ENCODE peak calls at places on chromosomes 2 and 18, in five cellular contexts. J is pancreas, P is endothelial cell of umbilical vein, C is mammary epithelial cell, K is thoracic aorta. M is an unnamed sample.

GRCh38 chr2:38934742-38935141 is 45.1 kb downstream of the ARHGEF33 start:
- DNase-seq in P (no peak), J (no peak), C (no peak), K (no peak), M (no peak)

GRCh38 chr2:238498691-238499295 is 72.1 kb downstream of the ASB1 start:
- DNase-seq in P (no peak), C (no peak), K (no peak), J (no peak), M (no peak)

GRCh38 chr18:11581286-11581685 is 28.1 kb upstream of the SLC35G4 start:
- DNase-seq in K (no peak), J (no peak), C (no peak), P (no peak), M (no peak)

GRCh38 chr2:121075006-121075545 is 209.9 kb downstream of the TFCP2L1 start:
- DNase-seq in C (peak; percentile 99), J (no peak), K (no peak), P (peak; percentile 74), M (no peak)

GRCh38 chr2:83594841-83595720 is 864.0 kb downstream of the SUCLG1 start:
- DNase-seq in J (no peak), P (no peak), K (no peak), C (no peak), M (no peak)

GRCh38 chr2:68709421-68709911 is 25.1 kb upstream of the ARHGAP25 start:
- DNase-seq in C (peak; percentile 39), P (peak; percentile 52), K (no peak), J (no peak), M (no peak)

GRCh38 chr18:58603365-58604067 is 25.4 kb downstream of the ALPK2 start:
- DNase-seq in K (no peak), J (no peak), P (no peak), C (no peak), M (no peak)

GRCh38 chr2:233010569-233011267 is 2.3 kb downstream of the NGEF start:
- DNase-seq in P (no peak), K (no peak), C (no peak), J (no peak), M (no peak)

GRCh38 chr18:67525328-67526110 is 9.0 kb upstream of the DSEL start:
- DNase-seq in P (peak; percentile 95), K (no peak), J (no peak), C (peak; percentile 89), M (peak; percentile 41)

GRCh38 chr2:63053889-63054725 is 3.5 kb downstream of the OTX1 start:
- DNase-seq in K (no peak), C (no peak), J (no peak), P (peak; percentile 19), M (no peak)
- TF ChIP-seq CTCF in K (no peak), C (no peak), J (no peak), P (peak; percentile 55), M (no peak)

GRCh38 chr2:234430892-234431291 is 66.0 kb downstream of the ARL4C start:
- DNase-seq in J (no peak), K (no peak), P (no peak), C (no peak), M (no peak)
- H3K27ac ChIP-seq in J (no peak overlapping the region), K (no peak overlapping the region), P (no peak overlapping the region), C (no peak overlapping the region), M (no peak overlapping the region)

GRCh38 chr2:152406119-152406835 is 71.3 kb downstream of the FMNL2 start:
- DNase-seq in K (no peak), C (no peak), P (peak; percentile 44), J (no peak), M (no peak)

GRCh38 chr2:152405206-152406118 is 70.5 kb downstream of the FMNL2 start:
- DNase-seq in P (peak; percentile 88), J (no peak), C (peak; percentile 36), K (no peak), M (no peak)

GRCh38 chr2:152407806-152408205 is 72.8 kb downstream of the FMNL2 start:
- DNase-seq in P (no peak), C (no peak), K (no peak), J (no peak), M (no peak)

GRCh38 chr2:152407204-152407721 is 72.3 kb downstream of the FMNL2 start:
- DNase-seq in K (no peak), J (no peak), P (no peak), C (peak; percentile 66), M (no peak)

GRCh38 chr2:152406836-152407161 is 71.8 kb downstream of the FMNL2 start:
- DNase-seq in P (no peak), K (no peak), C (no peak), J (no peak), M (no peak)
- H3K4me3 ChIP-seq in P (no peak overlapping the region), K (peak overlapping the region; percentile 53), C (no peak overlapping the region), J (no peak overlapping the region), M (peak overlapping the region; percentile 24)

GRCh38 chr2:127174176-127174575 is 45.9 kb downstream of the CYP27C1 start:
- DNase-seq in C (no peak), K (no peak), P (no peak), J (no peak), M (no peak)
- TF ChIP-seq CTCF in C (peak; percentile 9), K (no peak), P (peak; percentile 60), J (no peak), M (peak; percentile 13)

GRCh38 chr18:25517881-25518715 is 166.1 kb upstream of the ZNF521 start:
- DNase-seq in P (peak; percentile 99), K (no peak), J (no peak), C (no peak), M (no peak)
- H3K27ac ChIP-seq in P (peak overlapping the region; percentile 91), K (no peak overlapping the region), J (no peak overlapping the region), C (no peak overlapping the region), M (no peak overlapping the region)

M was measured in lower lobe of right lung.